ENCODE peak calls at places on chromosomes 7 and 10, in seven cellular contexts. F is fibroblast of pulmonary artery, W is Calu3, P is A549, B is neural progenitor cell, E is spleen, J is GM12865. T is an unnamed sample.

GRCh38 chr7:44394112-44394447 is 68.7 kb upstream of the CAMK2B start:
- DNase-seq in F (no peak), W (no peak), P (no peak), B (no peak), E (no peak), J (no peak), T (no peak)

GRCh38 chr10:21296575-21297355 is 228.7 kb downstream of the SKIDA1 start:
- DNase-seq in F (no peak), W (no peak), P (no peak), B (peak; percentile 31), E (no peak), J (no peak), T (no peak)

GRCh38 chr10:119305860-119306513 is 98.6 kb downstream of the GRK5 start:
- DNase-seq in F (peak; percentile 97), W (peak; percentile 8), P (peak; percentile 83), B (no peak), E (peak; percentile 86), J (peak; percentile 90), T (peak; percentile 97)

GRCh38 chr7:16587785-16588184 is 57.8 kb downstream of the ANKMY2 start:
- DNase-seq in F (no peak), W (no peak), P (no peak), B (peak; percentile 64), E (no peak), J (no peak), T (no peak)

GRCh38 chr10:59750155-59750945 is 2.9 kb downstream of the MRLN start:
- DNase-seq in F (peak; percentile 6), W (no peak), P (no peak), B (no peak), E (no peak), J (no peak), T (peak; percentile 35)

GRCh38 chr7:128937647-128938523 is at the start of gene IRF5:
- DNase-seq in F (no peak), W (peak; percentile 81), P (peak; percentile 37), B (peak; percentile 64), E (peak; percentile 93), J (peak; percentile 84), T (no peak)

GRCh38 chr10:92742331-92743228 is 52.8 kb downstream of the HHEX start:
- DNase-seq in F (no peak), W (no peak), P (no peak), B (no peak), E (no peak), J (peak; percentile 91), T (no peak)

GRCh38 chr10:12056758-12057157 is 12.0 kb upstream of the DHTKD1 start:
- DNase-seq in F (no peak), W (no peak), P (no peak), B (no peak), E (no peak), J (no peak), T (peak; percentile 60)

GRCh38 chr10:95440756-95441546 is 120.2 kb downstream of the SORBS1 start:
- DNase-seq in F (no peak), W (no peak), P (no peak), B (no peak), E (no peak), J (peak; percentile 73), T (no peak)

GRCh38 chr10:82980321-82980720 is 1105.3 kb downstream of the NRG3 start:
- DNase-seq in F (no peak), W (no peak), P (no peak), B (no peak), E (no peak), J (no peak), T (no peak)

GRCh38 chr7:151690597-151690996 is 170.9 kb upstream of the RHEB start:
- DNase-seq in F (peak; percentile 30), W (no peak), P (no peak), B (no peak), E (no peak), J (no peak), T (peak; percentile 24)

GRCh38 chr10:21535494-21535818 is 1.4 kb downstream of the MLLT10 start:
- DNase-seq in F (no peak), W (no peak), P (no peak), B (no peak), E (no peak), J (no peak), T (no peak)

GRCh38 chr7:5702876-5703571 is 78.4 kb downstream of the RNF216 start:
- DNase-seq in F (no peak), W (no peak), P (no peak), B (no peak), E (no peak), J (no peak), T (no peak)

GRCh38 chr7:112238852-112239610 is 32.5 kb downstream of the ZNF277 start:
- DNase-seq in F (no peak), W (no peak), P (peak; percentile 6), B (no peak), E (peak; percentile 29), J (no peak), T (peak; percentile 14)

GRCh38 chr10:69446229-69446628 is 5.0 kb upstream of the TSPAN15 start:
- DNase-seq in F (peak; percentile 45), W (no peak), P (no peak), B (no peak), E (no peak), J (no peak), T (peak; percentile 29)

GRCh38 chr7:123537026-123537642 is 2.7 kb upstream of the IQUB start:
- DNase-seq in F (peak; percentile 58), W (no peak), P (no peak), B (no peak), E (no peak), J (peak; percentile 13), T (peak; percentile 49)

GRCh38 chr10:9342865-9343450 is 1288.5 kb downstream of the GATA3 start:
- DNase-seq in F (peak; percentile 61), W (peak; percentile 2), P (no peak), B (peak; percentile 84), E (no peak), J (peak; percentile 46), T (peak; percentile 54)

GRCh38 chr10:11861811-11862210 is 38.7 kb downstream of the PROSER2 start:
- DNase-seq in F (no peak), W (no peak), P (no peak), B (no peak), E (peak; percentile 50), J (no peak), T (no peak)

GRCh38 chr7:55510621-55511020 is 61.7 kb downstream of the VOPP1 start:
- DNase-seq in F (no peak), W (no peak), P (no peak), B (no peak), E (no peak), J (no peak), T (no peak)

GRCh38 chr10:77603529-77603927 is 34.1 kb downstream of the KCNMA1 start:
- DNase-seq in F (no peak), W (no peak), P (no peak), B (no peak), E (no peak), J (peak; percentile 42), T (no peak)

GRCh38 chr10:667602-668143 is 21.8 kb downstream of the DIP2C start:
- DNase-seq in F (no peak), W (no peak), P (no peak), B (no peak), E (no peak), J (no peak), T (no peak)

GRCh38 chr10:71975087-71975890 is 11.1 kb downstream of the CHST3 start:
- DNase-seq in F (no peak), W (peak; percentile 60), P (no peak), B (no peak), E (peak; percentile 83), J (no peak), T (no peak)

DNA sequence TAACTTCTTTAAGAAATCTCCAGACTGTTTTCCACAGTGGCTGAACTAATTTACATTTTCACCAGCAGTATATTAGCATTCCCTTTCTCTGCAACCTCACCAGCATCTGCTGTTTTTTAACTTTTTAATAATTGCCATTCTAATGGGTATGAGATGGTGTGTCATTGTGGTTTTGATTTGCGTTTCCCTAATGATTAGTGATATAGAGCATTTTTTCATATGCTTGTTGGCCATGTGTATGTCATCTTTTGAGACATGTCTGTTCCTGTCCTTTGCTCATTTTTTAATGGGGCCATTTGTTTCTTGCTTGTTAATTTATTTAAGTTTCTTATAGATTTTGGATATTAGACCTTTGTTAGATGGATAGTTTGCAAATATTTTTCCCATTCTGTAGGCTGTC is 68.8 kb downstream of the SLC39A12 start:
- DNase-seq in F (no peak), W (no peak), P (no peak), B (no peak), E (no peak), J (no peak), T (no peak)
- TF ChIP-seq CTCF in F (no peak), W (no peak), P (no peak), B (no peak), E (no peak), J (no peak), T (no peak)

GRCh38 chr7:100160067-100160466 is 1.5 kb upstream of the TRAPPC14 start:
- DNase-seq in F (no peak), W (no peak), P (no peak), B (no peak), E (no peak), J (no peak), T (no peak)

GRCh38 chr7:100157334-100158228 is 942 bp downstream of the TRAPPC14 start:
- DNase-seq in F (peak; percentile 55), W (no peak), P (no peak), B (peak; percentile 36), E (peak; percentile 85), J (no peak), T (peak; percentile 43)

GRCh38 chr7:100158229-100159098 is at the start of gene TRAPPC14:
- DNase-seq in F (peak; percentile 88), W (peak; percentile 92), P (peak; percentile 98), B (peak; percentile 97), E (peak; percentile 99), J (peak; percentile 85), T (peak; percentile 73)

GRCh38 chr7:100157069-100157333 is 1.5 kb downstream of the TRAPPC14 start:
- DNase-seq in F (no peak), W (no peak), P (no peak), B (no peak), E (peak; percentile 74), J (no peak), T (no peak)

GRCh38 chr7:100159099-100159623 is 638 bp upstream of the TRAPPC14 start:
- DNase-seq in F (no peak), W (no peak), P (no peak), B (no peak), E (no peak), J (no peak), T (no peak)
- TF ChIP-seq CTCF in F (no peak), W (no peak), P (no peak), B (no peak), E (peak; percentile 19), J (peak; percentile 9), T (no peak)

GRCh38 chr7:49635800-49636199 is 137.6 kb upstream of the VWC2 start:
- DNase-seq in F (no peak), W (no peak), P (no peak), B (no peak), E (no peak), J (peak; percentile 24), T (no peak)
- TF ChIP-seq CTCF in F (no peak), W (no peak), P (no peak), B (peak; percentile 16), E (no peak), J (no peak), T (no peak)

GRCh38 chr7:75028299-75028698 is 45.3 kb downstream of the RCC1L start:
- DNase-seq in F (no peak), W (no peak), P (no peak), B (no peak), E (no peak), J (no peak), T (no peak)

GRCh38 chr7:75033826-75034225 is 39.8 kb downstream of the RCC1L start:
- DNase-seq in F (no peak), W (no peak), P (no peak), B (no peak), E (no peak), J (no peak), T (no peak)

GRCh38 chr7:75038508-75038907 is 35.1 kb downstream of the RCC1L start:
- DNase-seq in F (no peak), W (no peak), P (no peak), B (no peak), E (no peak), J (no peak), T (no peak)

GRCh38 chr7:75033064-75033463 is 40.5 kb downstream of the RCC1L start:
- DNase-seq in F (no peak), W (no peak), P (peak; percentile 43), B (peak; percentile 42), E (no peak), J (no peak), T (no peak)
- TF ChIP-seq CTCF in F (peak; percentile 28), W (no peak), P (no peak), B (peak; percentile 50), E (no peak), J (no peak), T (peak; percentile 28)

T was measured in fibroblast of the aortic adventitia.